ENCODE peak calls at places on chromosome 4, in ten cellular contexts. R is hypothalamus, J is HTR-8/SVneo, L is GM23248, M is ELF-1, T is fibroblast of lung, P is T-helper 9 cell, C is globus pallidus, W is mammary epithelial cell, O is H4. H is an unnamed sample.

GRCh38 chr4:2958446-2958845 is 4.8 kb downstream of the NOP14 start:
- DNase-seq in R (no peak), J (no peak), L (peak), M (no peak), T (peak), P (no peak), C (no peak), W (no peak), O (peak), H (no peak)

GRCh38 chr4:139665079-139665689 is 435 bp upstream of the MGST2 start:
- DNase-seq in R (no peak), J (no peak), L (no peak), M (no peak), T (no peak), P (no peak), C (no peak), W (no peak), O (no peak), H (no peak)

GRCh38 chr4:74559853-74560252 is 114.9 kb downstream of the AREG start:
- DNase-seq in R (no peak), J (no peak), L (no peak), M (no peak), T (no peak), P (no peak), C (no peak), W (no peak), O (no peak), H (no peak)

GRCh38 chr4:74394476-74395136 is 29.7 kb downstream of the EREG start:
- DNase-seq in R (no peak), J (peak), L (peak), M (no peak), T (peak), P (no peak), C (no peak), W (peak), O (peak), H (no peak)

GRCh38 chr4:157727163-157727562 is 445.7 kb downstream of the GASK1B start:
- DNase-seq in R (no peak), J (no peak), L (no peak), M (no peak), T (peak), P (no peak), C (no peak), W (no peak), O (no peak), H (no peak)

GRCh38 chr4:184306470-184306869 is 88.8 kb upstream of the ENPP6 start:
- DNase-seq in R (no peak), J (no peak), L (no peak), M (no peak), T (no peak), P (no peak), C (no peak), W (no peak), O (no peak), H (no peak)

GRCh38 chr4:173199553-173199952 is 30.9 kb downstream of the GALNT7 start:
- DNase-seq in R (no peak), J (no peak), L (no peak), M (no peak), T (no peak), P (no peak), C (no peak), W (no peak), O (no peak), H (no peak)

GRCh38 chr4:121397941-121398601 is 17.3 kb upstream of the QRFPR start:
- DNase-seq in R (no peak), J (no peak), L (no peak), M (no peak), T (no peak), P (no peak), C (no peak), W (no peak), O (no peak), H (no peak)

GRCh38 chr4:1243451-1244080 is 5.4 kb downstream of the CTBP1 start:
- DNase-seq in R (no peak), J (no peak), L (no peak), M (no peak), T (no peak), P (no peak), C (peak), W (no peak), O (no peak), H (no peak)

GRCh38 chr4:156495836-156496235 is 475.8 kb downstream of the PDGFC start:
- DNase-seq in R (no peak), J (no peak), L (no peak), M (no peak), T (no peak), P (no peak), C (no peak), W (peak), O (peak), H (no peak)